ENCODE peak calls at places on chromosomes 3 and 15, in four cellular contexts. X, M, C and T are unnamed samples.

GRCh38 chr3:71421820-71422566 is 161.5 kb downstream of the FOXP1 start:
- DNase-seq in X (no peak), C (no peak), M (no peak), T (peak; percentile 90)

GRCh38 chr15:94225616-94226015 is 5.7 kb upstream of the MCTP2 start:
- DNase-seq in X (no peak), C (no peak), M (no peak), T (no peak)

GRCh38 chr15:52172869-52173268 is 18.3 kb downstream of the GNB5 start:
- DNase-seq in C (no peak), X (no peak), M (no peak), T (no peak)

GRCh38 chr3:196666001-196666867 is 26.7 kb downstream of the NRROS start:
- DNase-seq in M (no peak), X (no peak), C (no peak), T (no peak)

GRCh38 chr15:40959331-40960141 is 6.3 kb downstream of the CHAC1 start:
- DNase-seq in M (no peak), X (no peak), C (no peak), T (no peak)

GRCh38 chr3:193975072-193975535 is 160.8 kb upstream of the HES1 start:
- DNase-seq in M (no peak), C (peak; percentile 43), X (no peak), T (no peak)

GRCh38 chr15:75149911-75150709 is 51.6 kb upstream of the C15orf39 start:
- DNase-seq in X (no peak), C (no peak), M (no peak), T (no peak)

GRCh38 chr3:129473067-129473765 is 33.2 kb downstream of the IFT122 start:
- DNase-seq in M (no peak), X (no peak), C (no peak), T (no peak)

GRCh38 chr15:36278219-36278618 is 301.2 kb upstream of the CDIN1 start:
- DNase-seq in M (no peak), X (no peak), C (no peak), T (no peak)

GRCh38 chr3:43302116-43302880 is 16.0 kb downstream of the SNRK start:
- DNase-seq in C (no peak), M (no peak), X (no peak), T (no peak)

GRCh38 chr15:79008666-79009065 is 63.8 kb upstream of the CTSH start:
- DNase-seq in M (no peak), C (no peak), X (no peak), T (no peak)

GRCh38 chr15:62856466-62857246 is 185.9 kb upstream of the TPM1 start:
- DNase-seq in M (no peak), C (peak; percentile 38), X (no peak), T (no peak)

GRCh38 chr3:171172070-171172469 is 145.6 kb upstream of the SLC2A2 start:
- DNase-seq in M (no peak), X (no peak), C (no peak), T (no peak)

GRCh38 chr3:50502584-50503423 is 630 bp downstream of the CACNA2D2 start:
- DNase-seq in X (no peak), C (no peak), M (no peak), T (no peak)

GRCh38 chr15:63877713-63878271 is 44.0 kb upstream of the HERC1 start:
- DNase-seq in M (no peak), C (no peak), X (no peak), T (no peak)

GRCh38 chr15:44426975-44427755 is at the start of gene CTDSPL2:
- DNase-seq in M (peak; percentile 98), C (peak; percentile 98), X (peak; percentile 97), T (peak; percentile 93)

GRCh38 chr3:178063475-178063874 is 472.8 kb upstream of the KCNMB2 start:
- DNase-seq in M (peak; percentile 32), C (no peak), X (peak; percentile 21), T (no peak)

GRCh38 chr15:29449136-29449535 is 179.5 kb upstream of the NSMCE3 start:
- DNase-seq in X (peak; percentile 25), M (no peak), C (no peak), T (no peak)

GRCh38 chr3:196996454-196997265 is 28.0 kb upstream of the PIGZ start:
- DNase-seq in C (no peak), M (no peak), X (no peak), T (no peak)

GRCh38 chr15:78103406-78104118 is 11.2 kb downstream of the SH2D7 start:
- DNase-seq in X (peak; percentile 86), C (peak; percentile 41), M (no peak), T (no peak)

GRCh38 chr3:183230826-183231225 is 22.2 kb upstream of the B3GNT5 start:
- DNase-seq in X (no peak), M (no peak), C (no peak), T (no peak)

GRCh38 chr3:10722921-10723320 is 93.1 kb upstream of the SLC6A11 start:
- DNase-seq in C (no peak), M (no peak), X (no peak), T (no peak)

GRCh38 chr3:38805765-38806386 is 10.1 kb downstream of the SCN10A start:
- DNase-seq in X (peak; percentile 82), C (no peak), M (peak; percentile 46), T (no peak)

GRCh38 chr3:23949784-23950183 is 4.7 kb downstream of the NR1D2 start:
- DNase-seq in M (no peak), X (no peak), C (peak; percentile 62), T (no peak)
- H3K27ac ChIP-seq in M (no peak overlapping the region), X (no peak overlapping the region), C (no peak overlapping the region), T (peak overlapping the region; percentile 62)

GRCh38 chr15:99100245-99101173 is 4.4 kb upstream of the SYNM start:
- DNase-seq in M (no peak), X (peak; percentile 58), C (peak; percentile 82), T (peak; percentile 38)
- H3K27me3 ChIP-seq in M (peaks cover 24% of the 10 kb centered on the region), X (no peaks in the 10 kb centered on the region), C (peaks cover 36% of the 10 kb centered on the region), T (peaks cover 14% of the 10 kb centered on the region)

GRCh38 chr15:80019168-80019745 is 40.2 kb upstream of the ZFAND6 start:
- DNase-seq in C (no peak), X (no peak), M (no peak), T (no peak)
- H3K27ac ChIP-seq in C (no peak overlapping the region), X (no peak overlapping the region), M (no peak overlapping the region), T (no peak overlapping the region)

GRCh38 chr15:92599394-92599970 is 56.1 kb downstream of the FAM174B start:
- DNase-seq in M (peak; percentile 2), C (no peak), X (no peak), T (no peak)

GRCh38 chr15:92600902-92601301 is 54.7 kb downstream of the FAM174B start:
- DNase-seq in M (no peak), C (no peak), X (no peak), T (no peak)

GRCh38 chr15:92595506-92596337 is 59.9 kb downstream of the FAM174B start:
- DNase-seq in X (no peak), M (no peak), C (no peak), T (no peak)

GRCh38 chr15:92597548-92597947 is 58.0 kb downstream of the FAM174B start:
- DNase-seq in M (no peak), C (no peak), X (no peak), T (no peak)

GRCh38 chr15:92596623-92597022 is 59.0 kb downstream of the FAM174B start:
- DNase-seq in M (no peak), C (no peak), X (no peak), T (no peak)
- H3K27me3 ChIP-seq in M (peaks cover 3% of the 10 kb centered on the region), C (no peaks in the 10 kb centered on the region), X (peaks cover 17% of the 10 kb centered on the region), T (peaks cover 2% of the 10 kb centered on the region)

GRCh38 chr15:81323559-81323943 is 390 bp downstream of the STARD5 start:
- DNase-seq in X (no peak), C (no peak), M (no peak), T (no peak)
- H3K27ac ChIP-seq in X (peak overlapping the region; percentile 65), C (peak overlapping the region; percentile 76), M (peak overlapping the region; percentile 34), T (peak overlapping the region; percentile 72)